ENCODE peak calls at places on chromosomes 7 and 10, in four cellular contexts. V, T, N and I are unnamed samples.

GRCh38 chr7:30970594-30971094 is 6.9 kb downstream of the GHRHR start:
- DNase-seq in V (peak; percentile 40), T (no peak), N (no peak), I (peak; percentile 59)

GRCh38 chr7:78280276-78280675 is 481.7 kb downstream of the PHTF2 start:
- DNase-seq in V (no peak), T (no peak), N (no peak), I (no peak)

GRCh38 chr10:126955934-126956711 is 50.9 kb downstream of the DOCK1 start:
- DNase-seq in V (no peak), T (no peak), N (no peak), I (no peak)

GRCh38 chr10:102603946-102604345 is 40.3 kb upstream of the TRIM8 start:
- DNase-seq in V (no peak), T (no peak), N (no peak), I (no peak)

GRCh38 chr7:121547341-121548092 is 151.4 kb upstream of the FAM3C start:
- DNase-seq in V (no peak), T (peak; percentile 67), N (peak; percentile 44), I (peak; percentile 80)

GRCh38 chr7:30596721-30597120 is 2.0 kb downstream of the GARS1 start:
- DNase-seq in V (no peak), T (no peak), N (no peak), I (no peak)

GRCh38 chr10:18414061-18414460 is 237.3 kb downstream of the NSUN6 start:
- DNase-seq in V (no peak), T (no peak), N (no peak), I (no peak)

GRCh38 chr7:134696261-134696660 is 49.6 kb downstream of the BPGM start:
- DNase-seq in V (no peak), T (no peak), N (no peak), I (no peak)

GRCh38 chr7:47719675-47720074 is 137.8 kb upstream of the TNS3 start:
- DNase-seq in V (no peak), T (no peak), N (no peak), I (no peak)

GRCh38 chr10:62818426-62819011 is 2.4 kb upstream of the EGR2 start:
- DNase-seq in V (peak; percentile 73), T (peak; percentile 34), N (no peak), I (peak; percentile 73)

GRCh38 chr7:32519763-32520162 is 24.5 kb downstream of the AVL9 start:
- DNase-seq in V (no peak), T (no peak), N (no peak), I (no peak)

GRCh38 chr7:46616636-46617035 is 695.6 kb upstream of the IGFBP3 start:
- DNase-seq in V (no peak), T (no peak), N (no peak), I (no peak)
- TF ChIP-seq CREB1 in V (no peak), T (no peak), N (no peak), I (no peak)

GRCh38 chr7:597348-598178 is 77.9 kb upstream of the PDGFA start:
- DNase-seq in V (no peak), T (no peak), N (no peak), I (no peak)
- TF ChIP-seq CTCF in V (no peak), T (no peak), N (no peak), I (no peak)

GRCh38 chr7:16028651-16029050 is 342.2 kb upstream of the MEOX2 start:
- DNase-seq in V (no peak), T (no peak), N (no peak), I (no peak)

GRCh38 chr7:16028103-16028502 is 341.6 kb upstream of the MEOX2 start:
- DNase-seq in V (no peak), T (no peak), N (no peak), I (peak; percentile 11)

GRCh38 chr7:16025696-16026095 is 339.2 kb upstream of the MEOX2 start:
- DNase-seq in V (no peak), T (no peak), N (no peak), I (no peak)

GRCh38 chr7:16027396-16027795 is 340.9 kb upstream of the MEOX2 start:
- DNase-seq in V (no peak), T (no peak), N (no peak), I (no peak)

GRCh38 chr7:16026253-16027020 is 340.0 kb upstream of the MEOX2 start:
- DNase-seq in V (no peak), T (no peak), N (no peak), I (no peak)
- TF ChIP-seq CREB1 in V (no peak), T (no peak), N (no peak), I (no peak)

GRCh38 chr10:123240776-123241175 is 86.6 kb downstream of the BUB3 start:
- DNase-seq in V (no peak), T (no peak), N (no peak), I (no peak)

GRCh38 chr10:123240250-123240649 is 86.0 kb downstream of the BUB3 start:
- DNase-seq in V (no peak), T (no peak), N (no peak), I (no peak)

GRCh38 chr10:123249894-123250293 is 95.7 kb downstream of the BUB3 start:
- DNase-seq in V (no peak), T (no peak), N (no peak), I (no peak)

GRCh38 chr10:123241391-123242141 is 87.4 kb downstream of the BUB3 start:
- DNase-seq in V (no peak), T (no peak), N (peak; percentile 5), I (no peak)

GRCh38 chr10:123245264-123245663 is 91.1 kb downstream of the BUB3 start:
- DNase-seq in V (no peak), T (no peak), N (no peak), I (peak; percentile 63)
- TF ChIP-seq CTCF in V (no peak), T (no peak), N (no peak), I (peak; percentile 33)

DNA sequence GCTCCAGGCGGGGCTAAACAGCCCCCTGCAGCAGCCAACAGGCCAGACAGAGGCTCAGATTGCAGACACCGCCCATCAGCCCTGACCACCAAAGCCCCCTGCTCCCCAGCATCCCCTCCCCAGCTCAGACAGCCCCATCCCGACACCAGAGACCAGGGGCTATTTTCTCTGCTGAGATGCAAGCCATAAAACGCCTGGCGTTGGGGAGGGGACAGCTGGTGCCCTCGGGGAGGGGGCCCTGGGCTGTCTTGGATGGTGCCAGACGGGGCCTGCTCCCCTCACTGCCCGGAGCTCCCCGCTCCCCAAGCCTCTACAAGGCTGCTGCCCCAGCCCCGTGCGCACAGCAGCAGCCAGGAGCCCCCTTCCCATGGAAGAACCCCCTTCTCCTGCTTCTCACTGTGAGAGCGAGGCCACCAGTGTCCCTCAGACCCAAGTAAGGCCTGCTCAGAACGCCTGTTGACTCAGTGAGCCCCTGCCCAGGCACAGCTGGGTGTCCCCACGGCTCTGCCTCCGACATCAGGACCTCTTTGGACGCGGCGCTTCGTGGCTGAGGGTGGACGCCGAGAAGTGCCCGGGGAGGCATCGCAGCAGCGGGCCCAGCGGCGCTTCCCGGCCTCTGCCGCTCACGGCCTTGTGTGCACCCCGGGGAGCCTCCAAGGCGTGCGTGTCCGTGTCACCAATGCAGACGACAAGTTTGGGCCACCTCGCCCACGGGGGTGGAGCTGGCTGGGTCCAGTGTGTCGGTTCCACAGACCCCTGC is 32.0 kb downstream of the GET4 start:
- DNase-seq in V (no peak), T (no peak), N (no peak), I (no peak)
- TF ChIP-seq CREB1 in V (no peak), T (no peak), N (no peak), I (no peak)

GRCh38 chr10:117723343-117723742 is 180.8 kb downstream of the EMX2 start:
- DNase-seq in V (no peak), T (no peak), N (no peak), I (no peak)
- TF ChIP-seq CTCF in V (no peak), T (no peak), N (no peak), I (peak; percentile 26)

GRCh38 chr10:88178758-88179157 is 315.3 kb downstream of the PTEN start:
- DNase-seq in V (no peak), T (no peak), N (peak; percentile 5), I (no peak)
- TF ChIP-seq CREB1 in V (no peak), T (no peak), N (no peak), I (no peak)

GRCh38 chr7:151032936-151033863 is 5.0 kb downstream of the ABCB8 start:
- DNase-seq in V (no peak), T (peak; percentile 38), N (no peak), I (peak; percentile 67)
- TF ChIP-seq CTCF in V (no peak), T (peak; percentile 52), N (peak; percentile 23), I (peak; percentile 34)

GRCh38 chr10:90866050-90866598 is 5.7 kb upstream of the RPP30 start:
- DNase-seq in V (no peak), T (no peak), N (no peak), I (no peak)

GRCh38 chr10:90860790-90861189 is 3.0 kb upstream of the HTR7 start:
- DNase-seq in V (no peak), T (no peak), N (no peak), I (no peak)

GRCh38 chr10:90862908-90863514 is 5.2 kb upstream of the HTR7 start:
- DNase-seq in V (no peak), T (peak; percentile 13), N (peak; percentile 16), I (peak; percentile 47)

GRCh38 chr10:90871279-90871760 is 454 bp upstream of the RPP30 start:
- DNase-seq in V (peak; percentile 57), T (peak; percentile 69), N (peak; percentile 64), I (peak; percentile 96)

DNA sequence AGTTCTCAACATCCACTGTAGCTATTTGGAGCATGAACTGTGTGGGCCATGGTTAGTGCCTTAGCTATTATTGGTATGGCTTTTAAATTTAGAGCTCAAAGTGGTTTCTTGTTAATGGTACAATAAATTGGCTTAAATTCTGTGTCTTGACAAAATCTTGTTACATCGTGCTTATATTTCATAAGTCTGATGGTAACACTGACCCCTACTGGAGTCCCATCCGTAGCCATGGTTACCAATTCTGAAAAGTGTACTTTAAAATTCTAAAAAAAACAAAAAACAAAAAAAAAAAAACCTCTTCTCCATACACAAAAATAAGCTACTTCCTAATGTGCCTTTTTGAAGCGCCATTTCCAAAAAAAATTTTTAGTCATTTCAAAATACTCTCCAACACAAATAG is 6.4 kb upstream of the RPP30 start:
- DNase-seq in V (no peak), T (peak; percentile 27), N (no peak), I (peak; percentile 19)
- TF ChIP-seq CREB1 in V (no peak), T (no peak), N (no peak), I (no peak)

GRCh38 chr10:82084904-82085303 is 209.9 kb downstream of the NRG3 start:
- DNase-seq in V (no peak), T (no peak), N (no peak), I (peak; percentile 40)
- TF ChIP-seq CTCF in V (peak; percentile 18), T (no peak), N (no peak), I (peak; percentile 70)